ENCODE peak calls at places on chromosome 6, in eight cellular contexts. One of them, this sample, is unnamed.

GRCh38 chr6:145349950-145350510 is 385.3 kb downstream of the EPM2A start:
- DNase-seq in PC-9: no peak
- DNase-seq in endothelial cell: no peak
- DNase-seq in epithelial cell of esophagus: no peak
- DNase-seq in stimulated activated CD4-positive, alpha-beta T cell treated with anti-CD3 and anti-CD28 coated beads, Interleukin-2, amount 100 ng/mL, for 4 hours: no peak
- DNase-seq in keratinocyte: no peak
- DNase-seq in NCI-H1694: no peak
- DNase-seq in activated CD4-positive, alpha-beta T cell treated with anti-CD3 and anti-CD28 coated beads for 24 hours: no peak
- DNase-seq in this sample: no peak

GRCh38 chr6:128822271-128822670 is 60.7 kb upstream of the LAMA2 start:
- DNase-seq in PC-9: peak; percentile 3
- DNase-seq in endothelial cell: no peak
- DNase-seq in epithelial cell of esophagus: no peak
- DNase-seq in stimulated activated CD4-positive, alpha-beta T cell treated with anti-CD3 and anti-CD28 coated beads, Interleukin-2, amount 100 ng/mL, for 4 hours: no peak
- DNase-seq in keratinocyte: no peak
- DNase-seq in NCI-H1694: no peak
- DNase-seq in activated CD4-positive, alpha-beta T cell treated with anti-CD3 and anti-CD28 coated beads for 24 hours: no peak
- DNase-seq in this sample: no peak

GRCh38 chr6:18154507-18155272 is at the start of gene TPMT:
- DNase-seq in PC-9: no peak
- DNase-seq in endothelial cell: peak; percentile 98
- DNase-seq in epithelial cell of esophagus: peak; percentile 22
- DNase-seq in stimulated activated CD4-positive, alpha-beta T cell treated with anti-CD3 and anti-CD28 coated beads, Interleukin-2, amount 100 ng/mL, for 4 hours: no peak
- DNase-seq in keratinocyte: no peak
- DNase-seq in NCI-H1694: no peak
- DNase-seq in activated CD4-positive, alpha-beta T cell treated with anti-CD3 and anti-CD28 coated beads for 24 hours: no peak
- DNase-seq in this sample: no peak

GRCh38 chr6:116008470-116009229 is 52.0 kb downstream of the FRK start:
- DNase-seq in PC-9: no peak
- DNase-seq in endothelial cell: no peak
- DNase-seq in epithelial cell of esophagus: peak; percentile 50
- DNase-seq in stimulated activated CD4-positive, alpha-beta T cell treated with anti-CD3 and anti-CD28 coated beads, Interleukin-2, amount 100 ng/mL, for 4 hours: no peak
- DNase-seq in keratinocyte: no peak
- DNase-seq in NCI-H1694: no peak
- DNase-seq in activated CD4-positive, alpha-beta T cell treated with anti-CD3 and anti-CD28 coated beads for 24 hours: no peak
- DNase-seq in this sample: no peak

GRCh38 chr6:44535967-44536366 is 148.5 kb downstream of the CDC5L start:
- DNase-seq in PC-9: no peak
- DNase-seq in endothelial cell: no peak
- DNase-seq in epithelial cell of esophagus: no peak
- DNase-seq in stimulated activated CD4-positive, alpha-beta T cell treated with anti-CD3 and anti-CD28 coated beads, Interleukin-2, amount 100 ng/mL, for 4 hours: no peak
- DNase-seq in keratinocyte: no peak
- DNase-seq in NCI-H1694: no peak
- DNase-seq in activated CD4-positive, alpha-beta T cell treated with anti-CD3 and anti-CD28 coated beads for 24 hours: no peak
- DNase-seq in this sample: no peak

GRCh38 chr6:41704656-41705328 is 30.6 kb downstream of the TFEB start:
- DNase-seq in PC-9: no peak
- DNase-seq in endothelial cell: no peak
- DNase-seq in epithelial cell of esophagus: no peak
- DNase-seq in stimulated activated CD4-positive, alpha-beta T cell treated with anti-CD3 and anti-CD28 coated beads, Interleukin-2, amount 100 ng/mL, for 4 hours: no peak
- DNase-seq in keratinocyte: no peak
- DNase-seq in NCI-H1694: no peak
- DNase-seq in activated CD4-positive, alpha-beta T cell treated with anti-CD3 and anti-CD28 coated beads for 24 hours: no peak
- DNase-seq in this sample: no peak

GRCh38 chr6:155275808-155276480 is 12.1 kb downstream of the CLDN20 start:
- DNase-seq in PC-9: no peak
- DNase-seq in endothelial cell: no peak
- DNase-seq in epithelial cell of esophagus: no peak
- DNase-seq in stimulated activated CD4-positive, alpha-beta T cell treated with anti-CD3 and anti-CD28 coated beads, Interleukin-2, amount 100 ng/mL, for 4 hours: no peak
- DNase-seq in keratinocyte: no peak
- DNase-seq in NCI-H1694: no peak
- DNase-seq in activated CD4-positive, alpha-beta T cell treated with anti-CD3 and anti-CD28 coated beads for 24 hours: no peak
- DNase-seq in this sample: no peak

GRCh38 chr6:16518265-16518664 is 243.0 kb downstream of the ATXN1 start:
- DNase-seq in PC-9: no peak
- DNase-seq in endothelial cell: no peak
- DNase-seq in epithelial cell of esophagus: no peak
- DNase-seq in stimulated activated CD4-positive, alpha-beta T cell treated with anti-CD3 and anti-CD28 coated beads, Interleukin-2, amount 100 ng/mL, for 4 hours: no peak
- DNase-seq in keratinocyte: no peak
- DNase-seq in NCI-H1694: no peak
- DNase-seq in activated CD4-positive, alpha-beta T cell treated with anti-CD3 and anti-CD28 coated beads for 24 hours: no peak
- DNase-seq in this sample: no peak

GRCh38 chr6:164998297-164998696 is 311.1 kb downstream of the C6orf118 start:
- DNase-seq in PC-9: no peak
- DNase-seq in endothelial cell: no peak
- DNase-seq in epithelial cell of esophagus: no peak
- DNase-seq in stimulated activated CD4-positive, alpha-beta T cell treated with anti-CD3 and anti-CD28 coated beads, Interleukin-2, amount 100 ng/mL, for 4 hours: no peak
- DNase-seq in keratinocyte: no peak
- DNase-seq in NCI-H1694: no peak
- DNase-seq in activated CD4-positive, alpha-beta T cell treated with anti-CD3 and anti-CD28 coated beads for 24 hours: no peak
- DNase-seq in this sample: no peak

GRCh38 chr6:66478705-66479104 is 771.7 kb upstream of the EYS start:
- DNase-seq in PC-9: no peak
- DNase-seq in endothelial cell: no peak
- DNase-seq in epithelial cell of esophagus: peak; percentile 6
- DNase-seq in stimulated activated CD4-positive, alpha-beta T cell treated with anti-CD3 and anti-CD28 coated beads, Interleukin-2, amount 100 ng/mL, for 4 hours: no peak
- DNase-seq in keratinocyte: no peak
- DNase-seq in NCI-H1694: no peak
- DNase-seq in activated CD4-positive, alpha-beta T cell treated with anti-CD3 and anti-CD28 coated beads for 24 hours: no peak
- DNase-seq in this sample: no peak

GRCh38 chr6:97282238-97282725 is 734 bp downstream of the MMS22L start:
- DNase-seq in PC-9: no peak
- DNase-seq in endothelial cell: no peak
- DNase-seq in epithelial cell of esophagus: no peak
- DNase-seq in stimulated activated CD4-positive, alpha-beta T cell treated with anti-CD3 and anti-CD28 coated beads, Interleukin-2, amount 100 ng/mL, for 4 hours: no peak
- DNase-seq in keratinocyte: no peak
- DNase-seq in NCI-H1694: no peak
- DNase-seq in activated CD4-positive, alpha-beta T cell treated with anti-CD3 and anti-CD28 coated beads for 24 hours: no peak
- DNase-seq in this sample: peak; percentile 35

GRCh38 chr6:47288245-47289090 is 21.2 kb downstream of the TNFRSF21 start:
- DNase-seq in PC-9: no peak
- DNase-seq in endothelial cell: no peak
- DNase-seq in epithelial cell of esophagus: no peak
- DNase-seq in stimulated activated CD4-positive, alpha-beta T cell treated with anti-CD3 and anti-CD28 coated beads, Interleukin-2, amount 100 ng/mL, for 4 hours: no peak
- DNase-seq in keratinocyte: no peak
- DNase-seq in NCI-H1694: peak; percentile 1
- DNase-seq in activated CD4-positive, alpha-beta T cell treated with anti-CD3 and anti-CD28 coated beads for 24 hours: no peak
- DNase-seq in this sample: no peak

GRCh38 chr6:35477028-35477427 is 8.8 kb downstream of the RPL10A start:
- DNase-seq in PC-9: no peak
- DNase-seq in endothelial cell: no peak
- DNase-seq in epithelial cell of esophagus: no peak
- DNase-seq in stimulated activated CD4-positive, alpha-beta T cell treated with anti-CD3 and anti-CD28 coated beads, Interleukin-2, amount 100 ng/mL, for 4 hours: no peak
- DNase-seq in keratinocyte: no peak
- DNase-seq in NCI-H1694: no peak
- DNase-seq in activated CD4-positive, alpha-beta T cell treated with anti-CD3 and anti-CD28 coated beads for 24 hours: no peak
- DNase-seq in this sample: no peak

GRCh38 chr6:37988696-37989095 is 169.2 kb downstream of the ZFAND3 start:
- DNase-seq in PC-9: no peak
- DNase-seq in endothelial cell: no peak
- DNase-seq in epithelial cell of esophagus: no peak
- DNase-seq in stimulated activated CD4-positive, alpha-beta T cell treated with anti-CD3 and anti-CD28 coated beads, Interleukin-2, amount 100 ng/mL, for 4 hours: no peak
- DNase-seq in keratinocyte: no peak
- DNase-seq in NCI-H1694: no peak
- DNase-seq in activated CD4-positive, alpha-beta T cell treated with anti-CD3 and anti-CD28 coated beads for 24 hours: no peak
- DNase-seq in this sample: no peak

GRCh38 chr6:109165392-109165964 is 70.2 kb downstream of the CEP57L1 start:
- DNase-seq in PC-9: peak; percentile 6
- DNase-seq in endothelial cell: peak; percentile 11
- DNase-seq in epithelial cell of esophagus: peak; percentile 60
- DNase-seq in stimulated activated CD4-positive, alpha-beta T cell treated with anti-CD3 and anti-CD28 coated beads, Interleukin-2, amount 100 ng/mL, for 4 hours: no peak
- DNase-seq in keratinocyte: no peak
- DNase-seq in NCI-H1694: no peak
- DNase-seq in activated CD4-positive, alpha-beta T cell treated with anti-CD3 and anti-CD28 coated beads for 24 hours: no peak
- DNase-seq in this sample: peak; percentile 19

GRCh38 chr6:165988757-165989456 is 178.7 kb downstream of the TBXT start:
- DNase-seq in PC-9: no peak
- DNase-seq in endothelial cell: no peak
- DNase-seq in epithelial cell of esophagus: no peak
- DNase-seq in stimulated activated CD4-positive, alpha-beta T cell treated with anti-CD3 and anti-CD28 coated beads, Interleukin-2, amount 100 ng/mL, for 4 hours: no peak
- DNase-seq in keratinocyte: no peak
- DNase-seq in NCI-H1694: no peak
- DNase-seq in activated CD4-positive, alpha-beta T cell treated with anti-CD3 and anti-CD28 coated beads for 24 hours: no peak
- DNase-seq in this sample: no peak

GRCh38 chr6:100968934-100969333 is 87.8 kb upstream of the ASCC3 start:
- DNase-seq in PC-9: no peak
- DNase-seq in endothelial cell: no peak
- DNase-seq in epithelial cell of esophagus: no peak
- DNase-seq in stimulated activated CD4-positive, alpha-beta T cell treated with anti-CD3 and anti-CD28 coated beads, Interleukin-2, amount 100 ng/mL, for 4 hours: no peak
- DNase-seq in keratinocyte: no peak
- DNase-seq in NCI-H1694: no peak
- DNase-seq in activated CD4-positive, alpha-beta T cell treated with anti-CD3 and anti-CD28 coated beads for 24 hours: no peak
- DNase-seq in this sample: no peak

GRCh38 chr6:659716-660581 is 3.0 kb upstream of the HUS1B start:
- DNase-seq in PC-9: no peak
- DNase-seq in endothelial cell: no peak
- DNase-seq in epithelial cell of esophagus: no peak
- DNase-seq in stimulated activated CD4-positive, alpha-beta T cell treated with anti-CD3 and anti-CD28 coated beads, Interleukin-2, amount 100 ng/mL, for 4 hours: no peak
- DNase-seq in keratinocyte: no peak
- DNase-seq in NCI-H1694: no peak
- DNase-seq in activated CD4-positive, alpha-beta T cell treated with anti-CD3 and anti-CD28 coated beads for 24 hours: no peak
- DNase-seq in this sample: no peak

GRCh38 chr6:138987299-138987642 is 782 bp downstream of the REPS1 start:
- DNase-seq in PC-9: no peak
- DNase-seq in endothelial cell: no peak
- DNase-seq in epithelial cell of esophagus: no peak
- DNase-seq in stimulated activated CD4-positive, alpha-beta T cell treated with anti-CD3 and anti-CD28 coated beads, Interleukin-2, amount 100 ng/mL, for 4 hours: no peak
- DNase-seq in keratinocyte: no peak
- DNase-seq in NCI-H1694: no peak
- DNase-seq in activated CD4-positive, alpha-beta T cell treated with anti-CD3 and anti-CD28 coated beads for 24 hours: no peak
- DNase-seq in this sample: no peak

GRCh38 chr6:88120635-88121034 is 45.5 kb downstream of the CNR1 start:
- DNase-seq in PC-9: no peak
- DNase-seq in endothelial cell: no peak
- DNase-seq in epithelial cell of esophagus: no peak
- DNase-seq in stimulated activated CD4-positive, alpha-beta T cell treated with anti-CD3 and anti-CD28 coated beads, Interleukin-2, amount 100 ng/mL, for 4 hours: no peak
- DNase-seq in keratinocyte: no peak
- DNase-seq in NCI-H1694: no peak
- DNase-seq in activated CD4-positive, alpha-beta T cell treated with anti-CD3 and anti-CD28 coated beads for 24 hours: no peak
- DNase-seq in this sample: no peak

GRCh38 chr6:89079611-89080213 is 839 bp upstream of the PNRC1 start:
- DNase-seq in PC-9: peak; percentile 18
- DNase-seq in endothelial cell: no peak
- DNase-seq in epithelial cell of esophagus: peak; percentile 57
- DNase-seq in stimulated activated CD4-positive, alpha-beta T cell treated with anti-CD3 and anti-CD28 coated beads, Interleukin-2, amount 100 ng/mL, for 4 hours: peak; percentile 32
- DNase-seq in keratinocyte: no peak
- DNase-seq in NCI-H1694: no peak
- DNase-seq in activated CD4-positive, alpha-beta T cell treated with anti-CD3 and anti-CD28 coated beads for 24 hours: no peak
- DNase-seq in this sample: peak; percentile 38

GRCh38 chr6:74597266-74597665 is 608.6 kb downstream of the COL12A1 start:
- DNase-seq in PC-9: no peak
- DNase-seq in endothelial cell: no peak
- DNase-seq in epithelial cell of esophagus: peak; percentile 45
- DNase-seq in stimulated activated CD4-positive, alpha-beta T cell treated with anti-CD3 and anti-CD28 coated beads, Interleukin-2, amount 100 ng/mL, for 4 hours: no peak
- DNase-seq in keratinocyte: no peak
- DNase-seq in NCI-H1694: no peak
- DNase-seq in activated CD4-positive, alpha-beta T cell treated with anti-CD3 and anti-CD28 coated beads for 24 hours: no peak
- DNase-seq in this sample: no peak

GRCh38 chr6:154721460-154721859 is 11.8 kb upstream of the SCAF8 start:
- DNase-seq in PC-9: peak; percentile 59
- DNase-seq in endothelial cell: no peak
- DNase-seq in epithelial cell of esophagus: peak; percentile 85
- DNase-seq in stimulated activated CD4-positive, alpha-beta T cell treated with anti-CD3 and anti-CD28 coated beads, Interleukin-2, amount 100 ng/mL, for 4 hours: no peak
- DNase-seq in keratinocyte: peak; percentile 72
- DNase-seq in NCI-H1694: no peak
- DNase-seq in activated CD4-positive, alpha-beta T cell treated with anti-CD3 and anti-CD28 coated beads for 24 hours: no peak
- DNase-seq in this sample: peak; percentile 26

GRCh38 chr6:167007930-167008329 is 8.7 kb downstream of the CEP43 start:
- DNase-seq in PC-9: no peak
- DNase-seq in endothelial cell: no peak
- DNase-seq in epithelial cell of esophagus: no peak
- DNase-seq in stimulated activated CD4-positive, alpha-beta T cell treated with anti-CD3 and anti-CD28 coated beads, Interleukin-2, amount 100 ng/mL, for 4 hours: no peak
- DNase-seq in keratinocyte: no peak
- DNase-seq in NCI-H1694: no peak
- DNase-seq in activated CD4-positive, alpha-beta T cell treated with anti-CD3 and anti-CD28 coated beads for 24 hours: no peak
- DNase-seq in this sample: no peak

GRCh38 chr6:41335296-41335695 is at the start of gene NCR2:
- DNase-seq in PC-9: no peak
- DNase-seq in endothelial cell: no peak
- DNase-seq in epithelial cell of esophagus: no peak
- DNase-seq in stimulated activated CD4-positive, alpha-beta T cell treated with anti-CD3 and anti-CD28 coated beads, Interleukin-2, amount 100 ng/mL, for 4 hours: no peak
- DNase-seq in keratinocyte: no peak
- DNase-seq in NCI-H1694: no peak
- DNase-seq in activated CD4-positive, alpha-beta T cell treated with anti-CD3 and anti-CD28 coated beads for 24 hours: no peak
- DNase-seq in this sample: no peak

GRCh38 chr6:110934499-110934898 is 24.0 kb upstream of the GTF3C6 start:
- DNase-seq in PC-9: no peak
- DNase-seq in endothelial cell: no peak
- DNase-seq in epithelial cell of esophagus: no peak
- DNase-seq in stimulated activated CD4-positive, alpha-beta T cell treated with anti-CD3 and anti-CD28 coated beads, Interleukin-2, amount 100 ng/mL, for 4 hours: no peak
- DNase-seq in keratinocyte: no peak
- DNase-seq in NCI-H1694: no peak
- DNase-seq in activated CD4-positive, alpha-beta T cell treated with anti-CD3 and anti-CD28 coated beads for 24 hours: no peak
- DNase-seq in this sample: no peak

GRCh38 chr6:43773050-43773956 is 3.3 kb downstream of the VEGFA start:
- DNase-seq in PC-9: peak; percentile 72
- DNase-seq in endothelial cell: peak; percentile 27
- DNase-seq in epithelial cell of esophagus: peak; percentile 76
- DNase-seq in stimulated activated CD4-positive, alpha-beta T cell treated with anti-CD3 and anti-CD28 coated beads, Interleukin-2, amount 100 ng/mL, for 4 hours: peak; percentile 29
- DNase-seq in keratinocyte: no peak
- DNase-seq in NCI-H1694: peak; percentile 9
- DNase-seq in activated CD4-positive, alpha-beta T cell treated with anti-CD3 and anti-CD28 coated beads for 24 hours: no peak
- DNase-seq in this sample: peak; percentile 86

GRCh38 chr6:134740473-134741192 is 209.3 kb downstream of the ALDH8A1 start:
- DNase-seq in PC-9: no peak
- DNase-seq in endothelial cell: no peak
- DNase-seq in epithelial cell of esophagus: peak; percentile 41
- DNase-seq in stimulated activated CD4-positive, alpha-beta T cell treated with anti-CD3 and anti-CD28 coated beads, Interleukin-2, amount 100 ng/mL, for 4 hours: no peak
- DNase-seq in keratinocyte: no peak
- DNase-seq in NCI-H1694: no peak
- DNase-seq in activated CD4-positive, alpha-beta T cell treated with anti-CD3 and anti-CD28 coated beads for 24 hours: no peak
- DNase-seq in this sample: peak; percentile 20

GRCh38 chr6:38020593-38020992 is 201.1 kb downstream of the ZFAND3 start:
- DNase-seq in PC-9: no peak
- DNase-seq in endothelial cell: no peak
- DNase-seq in epithelial cell of esophagus: no peak
- DNase-seq in stimulated activated CD4-positive, alpha-beta T cell treated with anti-CD3 and anti-CD28 coated beads, Interleukin-2, amount 100 ng/mL, for 4 hours: no peak
- DNase-seq in keratinocyte: no peak
- DNase-seq in NCI-H1694: no peak
- DNase-seq in activated CD4-positive, alpha-beta T cell treated with anti-CD3 and anti-CD28 coated beads for 24 hours: no peak
- DNase-seq in this sample: no peak

GRCh38 chr6:163165922-163166321 is 248.6 kb upstream of the QKI start:
- DNase-seq in PC-9: no peak
- DNase-seq in endothelial cell: no peak
- DNase-seq in epithelial cell of esophagus: no peak
- DNase-seq in stimulated activated CD4-positive, alpha-beta T cell treated with anti-CD3 and anti-CD28 coated beads, Interleukin-2, amount 100 ng/mL, for 4 hours: no peak
- DNase-seq in keratinocyte: no peak
- DNase-seq in NCI-H1694: peak; percentile 25
- DNase-seq in activated CD4-positive, alpha-beta T cell treated with anti-CD3 and anti-CD28 coated beads for 24 hours: no peak
- DNase-seq in this sample: no peak

GRCh38 chr6:42702200-42702599 is 20.2 kb downstream of the PRPH2 start:
- DNase-seq in PC-9: no peak
- DNase-seq in endothelial cell: no peak
- DNase-seq in epithelial cell of esophagus: peak; percentile 89
- DNase-seq in stimulated activated CD4-positive, alpha-beta T cell treated with anti-CD3 and anti-CD28 coated beads, Interleukin-2, amount 100 ng/mL, for 4 hours: no peak
- DNase-seq in keratinocyte: peak; percentile 80
- DNase-seq in NCI-H1694: no peak
- DNase-seq in activated CD4-positive, alpha-beta T cell treated with anti-CD3 and anti-CD28 coated beads for 24 hours: no peak
- DNase-seq in this sample: peak; percentile 65

GRCh38 chr6:159307246-159307790 is 138.1 kb downstream of the FNDC1 start:
- DNase-seq in PC-9: no peak
- DNase-seq in endothelial cell: no peak
- DNase-seq in epithelial cell of esophagus: no peak
- DNase-seq in stimulated activated CD4-positive, alpha-beta T cell treated with anti-CD3 and anti-CD28 coated beads, Interleukin-2, amount 100 ng/mL, for 4 hours: no peak
- DNase-seq in keratinocyte: no peak
- DNase-seq in NCI-H1694: no peak
- DNase-seq in activated CD4-positive, alpha-beta T cell treated with anti-CD3 and anti-CD28 coated beads for 24 hours: no peak
- DNase-seq in this sample: no peak

GRCh38 chr6:9766240-9766915 is 648.5 kb downstream of the TFAP2A start:
- DNase-seq in PC-9: peak; percentile 35
- DNase-seq in endothelial cell: no peak
- DNase-seq in epithelial cell of esophagus: peak; percentile 85
- DNase-seq in stimulated activated CD4-positive, alpha-beta T cell treated with anti-CD3 and anti-CD28 coated beads, Interleukin-2, amount 100 ng/mL, for 4 hours: no peak
- DNase-seq in keratinocyte: peak; percentile 21
- DNase-seq in NCI-H1694: no peak
- DNase-seq in activated CD4-positive, alpha-beta T cell treated with anti-CD3 and anti-CD28 coated beads for 24 hours: no peak
- DNase-seq in this sample: peak; percentile 80

GRCh38 chr6:108651781-108652227 is 91.1 kb downstream of the FOXO3 start:
- DNase-seq in PC-9: no peak
- DNase-seq in endothelial cell: no peak
- DNase-seq in epithelial cell of esophagus: peak; percentile 42
- DNase-seq in stimulated activated CD4-positive, alpha-beta T cell treated with anti-CD3 and anti-CD28 coated beads, Interleukin-2, amount 100 ng/mL, for 4 hours: no peak
- DNase-seq in keratinocyte: no peak
- DNase-seq in NCI-H1694: no peak
- DNase-seq in activated CD4-positive, alpha-beta T cell treated with anti-CD3 and anti-CD28 coated beads for 24 hours: no peak
- DNase-seq in this sample: peak; percentile 26

This sample was measured in RWPE1.